ENCODE peak calls at places on chromosome 16, in six cellular contexts. C, Q, X, L, Y and O are unnamed samples.

GRCh38 chr16:51818342-51818944 is 667.4 kb upstream of the SALL1 start:
- DNase-seq in C (peak; percentile 11), Q (peak; percentile 73), X (peak; percentile 64), L (peak; percentile 49), Y (peak; percentile 89), O (peak; percentile 52)

GRCh38 chr16:16025214-16025968 is 76.0 kb downstream of the ABCC1 start:
- DNase-seq in C (no peak), Q (peak; percentile 97), X (no peak), L (peak; percentile 72), Y (no peak), O (no peak)

GRCh38 chr16:67910162-67910561 is 17.1 kb downstream of the PSKH1 start:
- DNase-seq in C (no peak), Q (peak; percentile 69), X (no peak), L (peak; percentile 54), Y (no peak), O (no peak)

GRCh38 chr16:28901862-28902261 is 23.2 kb downstream of the RABEP2 start:
- DNase-seq in C (peak; percentile 31), Q (no peak), X (no peak), L (no peak), Y (no peak), O (no peak)

GRCh38 chr16:3812469-3813172 is 67.9 kb downstream of the CREBBP start:
- DNase-seq in C (peak; percentile 67), Q (no peak), X (no peak), L (no peak), Y (no peak), O (no peak)

GRCh38 chr16:16062023-16062932 is 112.9 kb downstream of the ABCC1 start:
- DNase-seq in C (no peak), Q (no peak), X (no peak), L (peak; percentile 41), Y (no peak), O (no peak)

GRCh38 chr16:87317766-87318121 is 552 bp upstream of the C16orf95 start:
- DNase-seq in C (peak; percentile 58), Q (peak; percentile 50), X (no peak), L (peak; percentile 72), Y (no peak), O (no peak)

GRCh38 chr16:88927010-88927409 is 50.0 kb downstream of the CBFA2T3 start:
- DNase-seq in C (peak; percentile 35), Q (no peak), X (no peak), L (no peak), Y (no peak), O (no peak)

GRCh38 chr16:85536411-85537330 is 76.5 kb upstream of the GSE1 start:
- DNase-seq in C (peak; percentile 81), Q (no peak), X (no peak), L (no peak), Y (no peak), O (no peak)

GRCh38 chr16:85354623-85355514 is 242.6 kb upstream of the CIBAR2 start:
- DNase-seq in C (peak; percentile 62), Q (peak; percentile 87), X (no peak), L (peak; percentile 99), Y (no peak), O (no peak)

GRCh38 chr16:89476811-89477261 is 13.5 kb downstream of the ANKRD11 start:
- DNase-seq in C (no peak), Q (no peak), X (no peak), L (no peak), Y (no peak), O (no peak)

GRCh38 chr16:53968896-53969295 is 264.9 kb downstream of the FTO start:
- DNase-seq in C (no peak), Q (peak; percentile 37), X (no peak), L (no peak), Y (no peak), O (no peak)

GRCh38 chr16:89658221-89658879 is 714 bp downstream of the SPATA33 start:
- DNase-seq in C (peak; percentile 27), Q (no peak), X (no peak), L (peak; percentile 33), Y (no peak), O (no peak)

GRCh38 chr16:54326266-54326662 is 39.7 kb upstream of the IRX3 start:
- DNase-seq in C (no peak), Q (no peak), X (no peak), L (peak; percentile 12), Y (no peak), O (no peak)

GRCh38 chr16:84989791-84990620 is 21.3 kb downstream of the ZDHHC7 start:
- DNase-seq in C (no peak), Q (no peak), X (no peak), L (no peak), Y (no peak), O (no peak)

GRCh38 chr16:22109258-22109898 is 17.0 kb downstream of the VWA3A start:
- DNase-seq in C (no peak), Q (no peak), X (no peak), L (no peak), Y (no peak), O (no peak)

GRCh38 chr16:76235025-76235424 is 42.2 kb upstream of the CNTNAP4 start:
- DNase-seq in C (no peak), Q (no peak), X (no peak), L (no peak), Y (no peak), O (no peak)

GRCh38 chr16:19137621-19138128 is 23.9 kb downstream of the ITPRIPL2 start:
- DNase-seq in C (no peak), Q (no peak), X (no peak), L (no peak), Y (no peak), O (no peak)

GRCh38 chr16:3022697-3023414 is 886 bp downstream of the HCFC1R1 start:
- DNase-seq in C (no peak), Q (peak; percentile 20), X (no peak), L (peak; percentile 62), Y (peak; percentile 53), O (no peak)

GRCh38 chr16:72474511-72475123 is 302.7 kb upstream of the PMFBP1 start:
- DNase-seq in C (peak; percentile 19), Q (peak; percentile 78), X (no peak), L (peak; percentile 91), Y (no peak), O (no peak)

GRCh38 chr16:88747588-88748301 is 37.3 kb downstream of the PIEZO1 start:
- DNase-seq in C (peak; percentile 53), Q (no peak), X (peak; percentile 83), L (peak; percentile 41), Y (peak; percentile 87), O (no peak)

GRCh38 chr16:81431554-81432353 is 12.9 kb upstream of the CMIP start:
- DNase-seq in C (peak; percentile 93), Q (peak; percentile 77), X (no peak), L (peak; percentile 26), Y (no peak), O (no peak)

GRCh38 chr16:23398987-23399805 is 53.8 kb downstream of the COG7 start:
- DNase-seq in C (no peak), Q (no peak), X (peak; percentile 88), L (no peak), Y (peak; percentile 68), O (peak; percentile 59)

GRCh38 chr16:28925386-28926228 is 569 bp upstream of the RABEP2 start:
- DNase-seq in C (peak; percentile 70), Q (peak; percentile 68), X (no peak), L (peak; percentile 84), Y (no peak), O (no peak)

GRCh38 chr16:69223882-69224281 is 36.9 kb downstream of the SNTB2 start:
- DNase-seq in C (no peak), Q (peak; percentile 79), X (no peak), L (no peak), Y (no peak), O (no peak)

DNA sequence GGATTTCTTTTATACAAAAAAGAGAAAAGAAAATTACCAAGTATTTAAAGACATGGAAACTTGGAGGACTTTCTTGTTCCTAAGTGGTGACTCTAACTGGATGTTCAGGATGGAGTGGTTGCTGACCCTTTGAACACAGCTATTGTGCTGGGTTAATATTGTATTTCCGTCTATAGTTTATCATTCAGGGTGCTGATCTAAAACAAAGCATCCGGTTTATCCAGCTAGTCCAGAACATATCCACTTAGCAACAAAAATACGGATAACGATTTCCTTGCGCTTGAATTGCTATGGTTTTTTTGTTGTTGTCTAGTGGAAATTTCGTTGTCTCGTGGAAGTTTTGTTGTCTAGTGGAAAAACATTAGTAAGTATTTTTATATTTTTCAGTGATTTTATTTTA is 38.2 kb downstream of the SNTB2 start:
- DNase-seq in C (no peak), Q (no peak), X (no peak), L (no peak), Y (no peak), O (no peak)
- H4K91ac ChIP-seq in C (no peak overlapping the region), Q (no peak overlapping the region), X (no peak overlapping the region), L (no peak overlapping the region), Y (no peak overlapping the region), O (no peak overlapping the region)

GRCh38 chr16:7493133-7493532 is 160.5 kb downstream of the RBFOX1 start:
- DNase-seq in C (no peak), Q (no peak), X (no peak), L (no peak), Y (no peak), O (no peak)
- H2BK120ac ChIP-seq in C (no peak overlapping the region), Q (no peak overlapping the region), X (no peak overlapping the region), L (no peak overlapping the region), Y (no peak overlapping the region), O (no peak overlapping the region)

DNA sequence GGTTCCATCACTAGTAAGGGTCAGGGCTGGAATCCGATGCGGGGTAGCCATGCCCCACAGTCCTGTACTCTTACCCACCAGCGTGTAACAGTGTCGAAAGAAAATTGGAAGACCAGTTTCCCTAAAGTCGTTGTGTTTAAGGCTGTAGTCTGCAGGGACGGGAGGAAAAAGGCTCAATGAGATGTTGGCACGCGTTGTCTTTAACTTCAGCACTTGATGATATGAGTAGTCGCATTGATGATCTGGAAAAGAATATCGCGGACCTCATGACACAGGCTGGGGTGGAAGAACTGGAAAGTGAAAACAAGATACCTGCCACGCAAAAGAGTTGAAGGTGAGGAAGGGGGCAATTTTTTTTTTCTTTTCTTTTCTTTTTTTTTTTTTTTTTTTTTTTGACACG is 1.3 kb downstream of the HSBP1 start:
- DNase-seq in C (no peak), Q (no peak), X (no peak), L (peak; percentile 10), Y (no peak), O (no peak)
- H3K23ac ChIP-seq in C (no peak overlapping the region), Q (peak overlapping the region; percentile 29), X (no peak overlapping the region), L (no peak overlapping the region), Y (no peak overlapping the region), O (no peak overlapping the region)

DNA sequence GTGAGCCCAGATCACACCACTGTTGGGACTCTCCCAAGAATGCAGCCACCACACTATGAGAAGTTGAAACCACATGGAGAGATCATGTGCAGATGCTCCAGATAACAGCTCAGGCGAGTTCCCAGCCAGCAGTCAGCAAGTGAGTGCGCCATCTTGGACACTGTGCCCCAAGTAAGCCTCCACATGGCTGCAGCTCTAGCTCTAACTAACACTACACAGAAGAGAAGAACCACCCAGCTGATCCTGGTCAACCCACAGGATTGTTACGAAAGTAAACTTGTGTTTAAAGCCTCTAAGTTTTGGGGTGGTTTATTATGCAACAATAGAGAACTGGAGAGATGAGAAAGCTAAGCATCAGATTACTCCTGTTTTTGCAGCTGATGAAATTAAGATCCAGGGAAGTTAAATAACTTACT is 25.8 kb downstream of the SLC38A7 start:
- DNase-seq in C (no peak), Q (peak; percentile 57), X (no peak), L (no peak), Y (no peak), O (no peak)
- H4K91ac ChIP-seq in C (no peak overlapping the region), Q (no peak overlapping the region), X (no peak overlapping the region), L (no peak overlapping the region), Y (no peak overlapping the region), O (no peak overlapping the region)

GRCh38 chr16:57384248-57385070 is 12.2 kb downstream of the CX3CL1 start:
- DNase-seq in C (no peak), Q (no peak), X (no peak), L (no peak), Y (no peak), O (no peak)
- H2BK120ac ChIP-seq in C (peak overlapping the region; percentile 74), Q (no peak overlapping the region), X (no peak overlapping the region), L (no peak overlapping the region), Y (no peak overlapping the region), O (no peak overlapping the region)